ENCODE peak calls at places on chromosomes 6 and 20, in nine cellular contexts. One of them, this sample, is unnamed.

GRCh38 chr6:168908166-168908565 is 345.5 kb downstream of the THBS2 start:
- DNase-seq in T47D: no peak
- DNase-seq in AG04450: no peak
- DNase-seq in testis: no peak
- DNase-seq in activated T-helper 9 cell treated with anti-CD3 and anti-CD28 coated beads, Interleukin-2, amount 50 U/mL, for 16 hours: no peak
- DNase-seq in nephron progenitor cell: no peak
- DNase-seq in mammary epithelial cell: peak; percentile 67
- DNase-seq in stimulated activated CD8-positive, alpha-beta memory T cell treated with anti-CD3 and anti-CD28 coated beads, Interleukin-2, amount 100 ng/mL, for 1 hour: no peak
- DNase-seq in GM03348: peak; percentile 63
- DNase-seq in this sample: peak; percentile 50

GRCh38 chr6:45569210-45569945 is 191.6 kb upstream of the SUPT3H start:
- DNase-seq in T47D: no peak
- DNase-seq in AG04450: no peak
- DNase-seq in testis: peak; percentile 30
- DNase-seq in activated T-helper 9 cell treated with anti-CD3 and anti-CD28 coated beads, Interleukin-2, amount 50 U/mL, for 16 hours: no peak
- DNase-seq in nephron progenitor cell: no peak
- DNase-seq in mammary epithelial cell: peak; percentile 60
- DNase-seq in stimulated activated CD8-positive, alpha-beta memory T cell treated with anti-CD3 and anti-CD28 coated beads, Interleukin-2, amount 100 ng/mL, for 1 hour: no peak
- DNase-seq in GM03348: no peak
- DNase-seq in this sample: no peak

GRCh38 chr6:70998148-70998547 is 41.3 kb upstream of the B3GAT2 start:
- DNase-seq in T47D: no peak
- DNase-seq in AG04450: no peak
- DNase-seq in testis: no peak
- DNase-seq in activated T-helper 9 cell treated with anti-CD3 and anti-CD28 coated beads, Interleukin-2, amount 50 U/mL, for 16 hours: no peak
- DNase-seq in nephron progenitor cell: no peak
- DNase-seq in mammary epithelial cell: no peak
- DNase-seq in stimulated activated CD8-positive, alpha-beta memory T cell treated with anti-CD3 and anti-CD28 coated beads, Interleukin-2, amount 100 ng/mL, for 1 hour: no peak
- DNase-seq in GM03348: no peak
- DNase-seq in this sample: no peak

GRCh38 chr6:166949533-166950442 is 6.6 kb downstream of the RNASET2 start:
- DNase-seq in T47D: no peak
- DNase-seq in AG04450: no peak
- DNase-seq in testis: peak; percentile 37
- DNase-seq in activated T-helper 9 cell treated with anti-CD3 and anti-CD28 coated beads, Interleukin-2, amount 50 U/mL, for 16 hours: no peak
- DNase-seq in nephron progenitor cell: no peak
- DNase-seq in mammary epithelial cell: no peak
- DNase-seq in stimulated activated CD8-positive, alpha-beta memory T cell treated with anti-CD3 and anti-CD28 coated beads, Interleukin-2, amount 100 ng/mL, for 1 hour: no peak
- DNase-seq in GM03348: no peak
- DNase-seq in this sample: no peak

GRCh38 chr20:50561379-50562078 is 51.3 kb downstream of the PTPN1 start:
- DNase-seq in T47D: no peak
- DNase-seq in AG04450: peak; percentile 90
- DNase-seq in testis: no peak
- DNase-seq in activated T-helper 9 cell treated with anti-CD3 and anti-CD28 coated beads, Interleukin-2, amount 50 U/mL, for 16 hours: peak; percentile 58
- DNase-seq in nephron progenitor cell: no peak
- DNase-seq in mammary epithelial cell: peak; percentile 85
- DNase-seq in stimulated activated CD8-positive, alpha-beta memory T cell treated with anti-CD3 and anti-CD28 coated beads, Interleukin-2, amount 100 ng/mL, for 1 hour: no peak
- DNase-seq in GM03348: peak; percentile 90
- DNase-seq in this sample: peak; percentile 85

GRCh38 chr6:93554018-93554417 is 134.7 kb upstream of the EPHA7 start:
- DNase-seq in T47D: no peak
- DNase-seq in AG04450: no peak
- DNase-seq in testis: no peak
- DNase-seq in activated T-helper 9 cell treated with anti-CD3 and anti-CD28 coated beads, Interleukin-2, amount 50 U/mL, for 16 hours: no peak
- DNase-seq in nephron progenitor cell: no peak
- DNase-seq in mammary epithelial cell: no peak
- DNase-seq in stimulated activated CD8-positive, alpha-beta memory T cell treated with anti-CD3 and anti-CD28 coated beads, Interleukin-2, amount 100 ng/mL, for 1 hour: no peak
- DNase-seq in GM03348: no peak
- DNase-seq in this sample: no peak

GRCh38 chr20:49481116-49481515 is 1.4 kb downstream of the KCNB1 start:
- DNase-seq in T47D: no peak
- DNase-seq in AG04450: no peak
- DNase-seq in testis: no peak
- DNase-seq in activated T-helper 9 cell treated with anti-CD3 and anti-CD28 coated beads, Interleukin-2, amount 50 U/mL, for 16 hours: no peak
- DNase-seq in nephron progenitor cell: no peak
- DNase-seq in mammary epithelial cell: no peak
- DNase-seq in stimulated activated CD8-positive, alpha-beta memory T cell treated with anti-CD3 and anti-CD28 coated beads, Interleukin-2, amount 100 ng/mL, for 1 hour: no peak
- DNase-seq in GM03348: no peak
- DNase-seq in this sample: no peak

GRCh38 chr6:5214570-5215052 is 46.1 kb downstream of the LYRM4 start:
- DNase-seq in T47D: no peak
- DNase-seq in AG04450: peak; percentile 54
- DNase-seq in testis: peak; percentile 46
- DNase-seq in activated T-helper 9 cell treated with anti-CD3 and anti-CD28 coated beads, Interleukin-2, amount 50 U/mL, for 16 hours: no peak
- DNase-seq in nephron progenitor cell: peak; percentile 67
- DNase-seq in mammary epithelial cell: peak; percentile 21
- DNase-seq in stimulated activated CD8-positive, alpha-beta memory T cell treated with anti-CD3 and anti-CD28 coated beads, Interleukin-2, amount 100 ng/mL, for 1 hour: no peak
- DNase-seq in GM03348: no peak
- DNase-seq in this sample: peak; percentile 41

GRCh38 chr6:29552512-29553051 is 7.0 kb downstream of the UBD start:
- DNase-seq in T47D: peak; percentile 78
- DNase-seq in AG04450: peak; percentile 29
- DNase-seq in testis: no peak
- DNase-seq in activated T-helper 9 cell treated with anti-CD3 and anti-CD28 coated beads, Interleukin-2, amount 50 U/mL, for 16 hours: no peak
- DNase-seq in nephron progenitor cell: no peak
- DNase-seq in mammary epithelial cell: peak; percentile 53
- DNase-seq in stimulated activated CD8-positive, alpha-beta memory T cell treated with anti-CD3 and anti-CD28 coated beads, Interleukin-2, amount 100 ng/mL, for 1 hour: no peak
- DNase-seq in GM03348: peak; percentile 74
- DNase-seq in this sample: peak; percentile 85

GRCh38 chr6:170221052-170221752 is 69.7 kb downstream of the DLL1 start:
- DNase-seq in T47D: no peak
- DNase-seq in AG04450: no peak
- DNase-seq in testis: peak; percentile 13
- DNase-seq in activated T-helper 9 cell treated with anti-CD3 and anti-CD28 coated beads, Interleukin-2, amount 50 U/mL, for 16 hours: no peak
- DNase-seq in nephron progenitor cell: no peak
- DNase-seq in mammary epithelial cell: no peak
- DNase-seq in stimulated activated CD8-positive, alpha-beta memory T cell treated with anti-CD3 and anti-CD28 coated beads, Interleukin-2, amount 100 ng/mL, for 1 hour: no peak
- DNase-seq in GM03348: no peak
- DNase-seq in this sample: no peak

GRCh38 chr6:139973602-139974373 is 599.3 kb upstream of the CITED2 start:
- DNase-seq in T47D: no peak
- DNase-seq in AG04450: peak; percentile 65
- DNase-seq in testis: no peak
- DNase-seq in activated T-helper 9 cell treated with anti-CD3 and anti-CD28 coated beads, Interleukin-2, amount 50 U/mL, for 16 hours: no peak
- DNase-seq in nephron progenitor cell: no peak
- DNase-seq in mammary epithelial cell: no peak
- DNase-seq in stimulated activated CD8-positive, alpha-beta memory T cell treated with anti-CD3 and anti-CD28 coated beads, Interleukin-2, amount 100 ng/mL, for 1 hour: no peak
- DNase-seq in GM03348: no peak
- DNase-seq in this sample: no peak

GRCh38 chr6:134161036-134161435 is 108.6 kb upstream of the SLC2A12 start:
- DNase-seq in T47D: no peak
- DNase-seq in AG04450: no peak
- DNase-seq in testis: no peak
- DNase-seq in activated T-helper 9 cell treated with anti-CD3 and anti-CD28 coated beads, Interleukin-2, amount 50 U/mL, for 16 hours: no peak
- DNase-seq in nephron progenitor cell: no peak
- DNase-seq in mammary epithelial cell: peak; percentile 74
- DNase-seq in stimulated activated CD8-positive, alpha-beta memory T cell treated with anti-CD3 and anti-CD28 coated beads, Interleukin-2, amount 100 ng/mL, for 1 hour: no peak
- DNase-seq in GM03348: no peak
- DNase-seq in this sample: no peak

GRCh38 chr6:39239527-39240154 is 10.4 kb upstream of the KCNK5 start:
- DNase-seq in T47D: no peak
- DNase-seq in AG04450: no peak
- DNase-seq in testis: no peak
- DNase-seq in activated T-helper 9 cell treated with anti-CD3 and anti-CD28 coated beads, Interleukin-2, amount 50 U/mL, for 16 hours: no peak
- DNase-seq in nephron progenitor cell: no peak
- DNase-seq in mammary epithelial cell: no peak
- DNase-seq in stimulated activated CD8-positive, alpha-beta memory T cell treated with anti-CD3 and anti-CD28 coated beads, Interleukin-2, amount 100 ng/mL, for 1 hour: no peak
- DNase-seq in GM03348: no peak
- DNase-seq in this sample: no peak

GRCh38 chr6:134632034-134632433 is 314.1 kb upstream of the SGK1 start:
- DNase-seq in T47D: no peak
- DNase-seq in AG04450: no peak
- DNase-seq in testis: no peak
- DNase-seq in activated T-helper 9 cell treated with anti-CD3 and anti-CD28 coated beads, Interleukin-2, amount 50 U/mL, for 16 hours: no peak
- DNase-seq in nephron progenitor cell: no peak
- DNase-seq in mammary epithelial cell: no peak
- DNase-seq in stimulated activated CD8-positive, alpha-beta memory T cell treated with anti-CD3 and anti-CD28 coated beads, Interleukin-2, amount 100 ng/mL, for 1 hour: no peak
- DNase-seq in GM03348: no peak
- DNase-seq in this sample: no peak

GRCh38 chr20:63682384-63683139 is 13.9 kb upstream of the TNFRSF6B start:
- DNase-seq in T47D: no peak
- DNase-seq in AG04450: peak; percentile 91
- DNase-seq in testis: no peak
- DNase-seq in activated T-helper 9 cell treated with anti-CD3 and anti-CD28 coated beads, Interleukin-2, amount 50 U/mL, for 16 hours: no peak
- DNase-seq in nephron progenitor cell: no peak
- DNase-seq in mammary epithelial cell: peak; percentile 99
- DNase-seq in stimulated activated CD8-positive, alpha-beta memory T cell treated with anti-CD3 and anti-CD28 coated beads, Interleukin-2, amount 100 ng/mL, for 1 hour: no peak
- DNase-seq in GM03348: peak; percentile 94
- DNase-seq in this sample: peak; percentile 89

GRCh38 chr6:44645276-44645675 is 257.8 kb downstream of the CDC5L start:
- DNase-seq in T47D: no peak
- DNase-seq in AG04450: no peak
- DNase-seq in testis: peak; percentile 24
- DNase-seq in activated T-helper 9 cell treated with anti-CD3 and anti-CD28 coated beads, Interleukin-2, amount 50 U/mL, for 16 hours: no peak
- DNase-seq in nephron progenitor cell: no peak
- DNase-seq in mammary epithelial cell: no peak
- DNase-seq in stimulated activated CD8-positive, alpha-beta memory T cell treated with anti-CD3 and anti-CD28 coated beads, Interleukin-2, amount 100 ng/mL, for 1 hour: no peak
- DNase-seq in GM03348: no peak
- DNase-seq in this sample: no peak

GRCh38 chr6:166656269-166657206 is 29.5 kb upstream of the RPS6KA2 start:
- DNase-seq in T47D: no peak
- DNase-seq in AG04450: no peak
- DNase-seq in testis: peak; percentile 61
- DNase-seq in activated T-helper 9 cell treated with anti-CD3 and anti-CD28 coated beads, Interleukin-2, amount 50 U/mL, for 16 hours: no peak
- DNase-seq in nephron progenitor cell: no peak
- DNase-seq in mammary epithelial cell: no peak
- DNase-seq in stimulated activated CD8-positive, alpha-beta memory T cell treated with anti-CD3 and anti-CD28 coated beads, Interleukin-2, amount 100 ng/mL, for 1 hour: no peak
- DNase-seq in GM03348: no peak
- DNase-seq in this sample: peak; percentile 59

GRCh38 chr6:169420912-169421543 is 167.4 kb upstream of the THBS2 start:
- DNase-seq in T47D: peak; percentile 29
- DNase-seq in AG04450: no peak
- DNase-seq in testis: peak; percentile 48
- DNase-seq in activated T-helper 9 cell treated with anti-CD3 and anti-CD28 coated beads, Interleukin-2, amount 50 U/mL, for 16 hours: no peak
- DNase-seq in nephron progenitor cell: peak; percentile 49
- DNase-seq in mammary epithelial cell: no peak
- DNase-seq in stimulated activated CD8-positive, alpha-beta memory T cell treated with anti-CD3 and anti-CD28 coated beads, Interleukin-2, amount 100 ng/mL, for 1 hour: no peak
- DNase-seq in GM03348: no peak
- DNase-seq in this sample: no peak

GRCh38 chr6:134937426-134937825 is 12.5 kb downstream of the ALDH8A1 start:
- DNase-seq in T47D: no peak
- DNase-seq in AG04450: no peak
- DNase-seq in testis: no peak
- DNase-seq in activated T-helper 9 cell treated with anti-CD3 and anti-CD28 coated beads, Interleukin-2, amount 50 U/mL, for 16 hours: no peak
- DNase-seq in nephron progenitor cell: no peak
- DNase-seq in mammary epithelial cell: no peak
- DNase-seq in stimulated activated CD8-positive, alpha-beta memory T cell treated with anti-CD3 and anti-CD28 coated beads, Interleukin-2, amount 100 ng/mL, for 1 hour: no peak
- DNase-seq in GM03348: peak; percentile 36
- DNase-seq in this sample: no peak

GRCh38 chr6:16514249-16514648 is 247.0 kb downstream of the ATXN1 start:
- DNase-seq in T47D: no peak
- DNase-seq in AG04450: peak; percentile 32
- DNase-seq in testis: peak; percentile 26
- DNase-seq in activated T-helper 9 cell treated with anti-CD3 and anti-CD28 coated beads, Interleukin-2, amount 50 U/mL, for 16 hours: no peak
- DNase-seq in nephron progenitor cell: no peak
- DNase-seq in mammary epithelial cell: peak; percentile 18
- DNase-seq in stimulated activated CD8-positive, alpha-beta memory T cell treated with anti-CD3 and anti-CD28 coated beads, Interleukin-2, amount 100 ng/mL, for 1 hour: no peak
- DNase-seq in GM03348: peak; percentile 63
- DNase-seq in this sample: peak; percentile 46

GRCh38 chr20:58818585-58819285 is 32.0 kb downstream of the GNAS-AS1 start:
- DNase-seq in T47D: no peak
- DNase-seq in AG04450: peak; percentile 42
- DNase-seq in testis: no peak
- DNase-seq in activated T-helper 9 cell treated with anti-CD3 and anti-CD28 coated beads, Interleukin-2, amount 50 U/mL, for 16 hours: peak; percentile 16
- DNase-seq in nephron progenitor cell: no peak
- DNase-seq in mammary epithelial cell: peak; percentile 97
- DNase-seq in stimulated activated CD8-positive, alpha-beta memory T cell treated with anti-CD3 and anti-CD28 coated beads, Interleukin-2, amount 100 ng/mL, for 1 hour: no peak
- DNase-seq in GM03348: peak; percentile 64
- DNase-seq in this sample: no peak